ENCODE peak calls at places on chromosome 9, in four cellular contexts. X is K562, O is A549, G is GM12878. N is an unnamed sample.
A peak's percentile ranks its signal among the peaks of the same experiment; 100 is the strongest.

GRCh38 chr9:89175739-89176360 is 2.8 kb downstream of the SHC3 start:
- DNase-seq in X (no peak), O (no peak), G (no peak), N (no peak)

GRCh38 chr9:137685035-137685885 is 66.5 kb downstream of the EHMT1 start:
- DNase-seq in X (peak; percentile 41), O (no peak), G (no peak), N (peak; percentile 90)

GRCh38 chr9:124800306-124801259 is 23.6 kb downstream of the OLFML2A start:
- DNase-seq in X (no peak), O (no peak), G (no peak), N (peak; percentile 47)

GRCh38 chr9:95103385-95104087 is 214.0 kb downstream of the FANCC start:
- DNase-seq in X (no peak), O (peak; percentile 40), G (no peak), N (no peak)

GRCh38 chr9:112059145-112059979 is 115.7 kb downstream of the SUSD1 start:
- DNase-seq in X (no peak), O (peak; percentile 89), G (no peak), N (peak; percentile 92)

GRCh38 chr9:73541923-73542322 is 390.3 kb downstream of the ANXA1 start:
- DNase-seq in X (no peak), O (no peak), G (no peak), N (no peak)

GRCh38 chr9:35510745-35511428 is 21.0 kb downstream of the RUSC2 start:
- DNase-seq in X (no peak), O (peak; percentile 97), G (no peak), N (peak; percentile 96)

GRCh38 chr9:26746357-26747072 is 146.1 kb downstream of the CAAP1 start:
- DNase-seq in X (no peak), O (peak; percentile 71), G (peak; percentile 76), N (peak; percentile 13)

GRCh38 chr9:17988489-17988888 is 409.6 kb downstream of the SH3GL2 start:
- DNase-seq in X (no peak), O (no peak), G (no peak), N (no peak)

GRCh38 chr9:37705787-37706186 is 47.8 kb upstream of the TRMT10B start:
- DNase-seq in X (no peak), O (no peak), G (no peak), N (no peak)

GRCh38 chr9:94805585-94805984 is 79.1 kb downstream of the AOPEP start:
- DNase-seq in X (no peak), O (peak; percentile 99), G (peak; percentile 31), N (peak; percentile 97)

GRCh38 chr9:126788631-126789349 is 16.1 kb upstream of the ZBTB43 start:
- DNase-seq in X (no peak), O (peak; percentile 63), G (no peak), N (peak; percentile 57)

GRCh38 chr9:93900971-93901861 is 53.9 kb downstream of the BARX1 start:
- DNase-seq in X (no peak), O (no peak), G (no peak), N (no peak)

GRCh38 chr9:108117775-108118174 is 628.2 kb upstream of the KLF4 start:
- DNase-seq in X (no peak), O (no peak), G (no peak), N (no peak)

GRCh38 chr9:138022121-138022741 is 144.6 kb downstream of the CACNA1B start:
- DNase-seq in X (peak; percentile 29), O (peak; percentile 64), G (no peak), N (no peak)

GRCh38 chr9:13568446-13568845 is 289.0 kb upstream of the MPDZ start:
- DNase-seq in X (no peak), O (no peak), G (no peak), N (no peak)

GRCh38 chr9:16571127-16571848 is 299.2 kb downstream of the BNC2 start:
- DNase-seq in X (no peak), O (no peak), G (no peak), N (peak; percentile 43)

GRCh38 chr9:89461302-89461701 is 36.6 kb downstream of the SEMA4D start:
- DNase-seq in X (no peak), O (no peak), G (no peak), N (peak; percentile 83)

GRCh38 chr9:132582786-132583583 is 579 bp downstream of the BARHL1 start:
- DNase-seq in X (no peak), O (no peak), G (no peak), N (no peak)

GRCh38 chr9:4507306-4507705 is 17.0 kb downstream of the SLC1A1 start:
- DNase-seq in X (no peak), O (no peak), G (no peak), N (peak; percentile 29)
- TF ChIP-seq ELK1 in X (no peak), O (no peak), G (no peak), N (no peak)

DNA sequence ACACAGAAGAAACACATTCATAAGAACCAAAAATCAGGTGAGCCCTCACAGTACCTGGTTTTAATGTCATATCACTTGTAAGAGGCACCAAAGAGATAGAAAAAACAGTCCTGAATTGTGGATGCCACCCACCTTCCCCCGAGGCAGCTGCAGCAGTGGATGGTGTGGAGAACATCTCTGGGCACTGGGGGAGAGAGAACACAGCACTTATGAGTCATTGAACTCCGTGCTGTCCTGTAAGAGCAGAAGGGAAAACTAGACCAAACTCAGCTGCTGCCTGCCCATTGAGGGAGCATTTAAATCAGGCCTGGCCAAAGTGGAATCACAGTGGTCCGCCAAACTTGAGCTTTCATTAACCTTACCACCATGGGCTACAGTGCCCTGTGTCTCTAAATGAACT is 296.2 kb downstream of the SPATA31D1 start:
- DNase-seq in X (no peak), O (no peak), G (no peak), N (peak; percentile 21)
- TF ChIP-seq ELK1 in X (no peak), O (no peak), G (no peak), N (no peak)

GRCh38 chr9:74639112-74639511 is 142.0 kb downstream of the RORB start:
- DNase-seq in X (peak; percentile 7), O (no peak), G (no peak), N (no peak)

GRCh38 chr9:74643303-74643933 is 146.3 kb downstream of the RORB start:
- DNase-seq in X (no peak), O (no peak), G (no peak), N (no peak)

GRCh38 chr9:74645007-74645639 is 148.0 kb downstream of the RORB start:
- DNase-seq in X (peak; percentile 7), O (peak; percentile 24), G (no peak), N (no peak)

GRCh38 chr9:74642376-74642775 is 145.2 kb downstream of the RORB start:
- DNase-seq in X (no peak), O (no peak), G (no peak), N (no peak)

DNA sequence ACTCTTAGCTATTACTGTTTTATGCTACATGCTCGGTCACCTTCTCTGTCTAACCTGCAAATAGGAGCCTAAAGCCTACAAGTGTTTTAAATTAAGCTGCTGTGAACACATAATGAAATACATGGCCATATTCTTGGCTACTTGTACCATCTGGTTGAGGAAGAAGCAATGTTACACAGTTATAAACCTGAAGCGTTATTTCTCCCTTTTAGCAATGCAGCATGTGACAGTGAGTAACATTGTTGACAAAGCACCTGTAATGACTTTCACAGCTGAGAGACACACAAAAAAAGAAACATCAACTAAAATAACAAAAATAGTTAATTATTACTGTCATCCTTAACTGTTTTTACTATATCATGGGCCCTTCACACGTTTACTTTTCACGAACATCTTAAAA is 146.9 kb downstream of the RORB start:
- DNase-seq in X (no peak), O (no peak), G (no peak), N (no peak)
- TF ChIP-seq ELK1 in X (no peak), O (no peak), G (no peak), N (no peak)

GRCh38 chr9:136404801-136405136 is 4.8 kb upstream of the SNAPC4 start:
- DNase-seq in X (no peak), O (no peak), G (no peak), N (no peak)
- TF ChIP-seq ELK1 in X (no peak), O (no peak), G (no peak), N (no peak)

GRCh38 chr9:113886471-113886870 is 10.4 kb downstream of the ZNF618 start:
- DNase-seq in X (no peak), O (no peak), G (no peak), N (peak; percentile 23)
- TF ChIP-seq ELK1 in X (no peak), O (no peak), G (no peak), N (no peak)

GRCh38 chr9:79469164-79469563 is 102.6 kb upstream of the TLE4 start:
- DNase-seq in X (no peak), O (no peak), G (no peak), N (no peak)

GRCh38 chr9:79471577-79472543 is 99.9 kb upstream of the TLE4 start:
- DNase-seq in X (no peak), O (no peak), G (no peak), N (peak; percentile 35)

GRCh38 chr9:79473704-79474103 is 98.1 kb upstream of the TLE4 start:
- DNase-seq in X (no peak), O (no peak), G (no peak), N (no peak)

GRCh38 chr9:79465171-79465570 is 106.6 kb upstream of the TLE4 start:
- DNase-seq in X (no peak), O (no peak), G (no peak), N (no peak)

DNA sequence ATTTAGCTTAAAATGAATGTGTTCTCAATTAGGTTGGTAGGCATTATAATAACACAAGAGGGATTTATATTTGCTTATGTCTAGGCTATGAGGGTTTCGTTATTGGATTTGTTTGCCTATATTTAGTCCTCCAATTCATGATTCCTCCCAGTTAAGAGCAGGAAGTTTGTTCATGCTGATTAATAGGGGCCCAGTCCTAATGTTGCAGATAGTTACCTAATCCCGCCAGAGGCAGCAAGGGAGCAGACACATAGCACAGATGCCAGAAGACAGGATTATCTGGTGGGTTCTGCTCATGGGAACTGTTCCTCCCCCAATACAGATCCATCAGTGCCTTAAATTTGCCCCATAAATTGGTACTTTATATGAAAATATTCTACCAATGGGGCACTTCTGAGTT is 100.8 kb upstream of the TLE4 start:
- DNase-seq in X (no peak), O (no peak), G (no peak), N (no peak)
- TF ChIP-seq ELK1 in X (no peak), O (no peak), G (no peak), N (no peak)

DNA sequence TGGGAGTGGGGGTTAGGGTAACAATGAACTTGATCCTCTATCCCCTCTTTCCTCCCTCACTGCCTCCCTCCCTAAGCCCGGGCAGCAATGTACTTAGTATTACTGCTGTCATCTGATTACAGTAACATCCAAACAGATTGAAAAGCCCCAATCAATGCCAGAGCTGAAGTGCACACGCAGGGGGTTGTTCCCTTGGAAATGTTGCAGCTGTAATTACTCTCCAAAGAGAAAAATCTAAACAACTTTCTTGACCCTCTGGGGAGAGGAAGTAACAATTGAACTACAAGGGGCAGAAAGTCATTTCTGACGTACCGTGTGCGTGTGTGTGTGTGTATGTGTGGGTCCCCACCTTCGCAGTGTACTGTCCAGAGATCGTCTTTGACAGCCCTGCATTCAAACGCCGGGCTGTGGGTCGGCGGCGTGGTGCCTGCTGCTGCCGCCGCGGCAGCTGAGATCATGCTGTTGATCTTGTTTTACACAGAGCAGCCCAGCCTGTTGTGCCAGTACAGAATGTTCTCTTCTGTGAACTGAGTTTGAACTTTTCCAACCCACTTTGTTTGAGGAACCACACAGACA is 66.0 kb upstream of the KLF9 start:
- DNase-seq in X (no peak), O (no peak), G (no peak), N (peak; percentile 90)
- TF ChIP-seq ELK1 in X (no peak), O (no peak), G (no peak), N (no peak)

N was measured in IMR-90.